ENCODE peak calls at places on chromosomes 11 and 22, in four cellular contexts. A is GM23248, K is tibial nerve, Q is trophoblast cell. B is an unnamed sample. For H3K9me3, the result is how much of the 10 kb centered on the place peaks cover.

GRCh38 chr11:5284551-5285130 is 14.9 kb upstream of the HBE1 start:
- DNase-seq in A (no peak), Q (no peak), K (no peak), B (no peak)

GRCh38 chr11:62542111-62542745 is 4.4 kb downstream of the AHNAK start:
- DNase-seq in Q (no peak), K (no peak), A (no peak), B (no peak)

GRCh38 chr11:102573851-102574250 is 43.3 kb upstream of the MMP7 start:
- DNase-seq in Q (no peak), K (no peak), A (no peak), B (no peak)

GRCh38 chr11:110098645-110099044 is 5.5 kb downstream of the ZC3H12C start:
- DNase-seq in A (no peak), K (no peak), Q (no peak), B (no peak)

GRCh38 chr11:44974402-44975000 is 23.8 kb upstream of the TP53I11 start:
- DNase-seq in K (no peak), Q (no peak), A (no peak), B (no peak)

GRCh38 chr22:46801826-46802607 is 39.6 kb downstream of the TBC1D22A start:
- DNase-seq in Q (no peak), K (no peak), A (no peak), B (no peak)

GRCh38 chr11:109680127-109680526 is 258.1 kb downstream of the C11orf87 start:
- DNase-seq in A (peak), Q (no peak), K (no peak), B (no peak)

GRCh38 chr22:38051900-38052862 is 5.0 kb upstream of the PICK1 start:
- DNase-seq in Q (peak), A (peak), K (peak), B (peak)

GRCh38 chr11:132307309-132308020 is 937.0 kb downstream of the NTM start:
- DNase-seq in Q (no peak), A (no peak), K (no peak), B (no peak)

GRCh38 chr11:60873533-60873932 is 6.2 kb downstream of the ZP1 start:
- DNase-seq in A (no peak), Q (no peak), K (no peak), B (no peak)

DNA sequence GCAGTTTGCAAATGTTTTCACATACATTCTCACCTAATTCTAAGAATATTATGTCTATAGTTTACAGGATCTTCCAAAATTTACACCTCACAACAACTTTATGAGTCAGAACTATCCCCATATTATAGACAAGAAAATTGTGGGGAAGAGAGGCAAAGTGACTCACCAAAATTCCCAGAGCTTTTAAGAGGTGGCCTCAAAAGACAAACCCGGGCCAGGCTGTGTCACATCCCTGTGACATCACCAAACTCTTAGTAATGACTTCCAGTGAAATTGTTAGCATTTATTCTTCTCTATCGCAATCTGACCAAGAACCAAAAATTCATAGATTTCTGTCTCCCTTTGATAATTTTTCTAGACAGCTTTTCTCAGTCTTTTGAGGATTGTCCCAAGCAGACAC is 134.4 kb downstream of the SNX19 start:
- DNase-seq in A (peak), K (no peak), Q (peak), B (no peak)
- H3K4me3 ChIP-seq in A (peak), K (no peak), Q (no peak), B (no peak)

DNA sequence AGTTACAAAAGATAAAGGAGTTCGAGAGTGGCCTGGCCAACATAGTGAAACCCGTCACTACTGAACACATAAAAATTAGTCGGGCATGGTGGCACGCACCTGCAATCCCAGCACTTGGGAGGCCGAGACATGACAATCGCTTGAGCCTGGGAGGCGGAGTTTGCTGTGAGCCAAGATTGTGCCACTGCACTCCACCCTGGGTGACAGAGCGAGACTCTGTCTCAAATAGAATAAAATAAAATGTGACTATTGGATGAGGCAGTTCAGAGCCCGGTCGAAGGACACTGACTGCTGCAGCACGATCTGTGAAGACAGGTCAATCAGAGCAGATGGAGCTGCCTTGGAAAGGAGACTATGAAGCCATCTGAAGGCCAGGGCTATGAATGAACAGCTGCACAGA is 37.7 kb upstream of the ANO1 start:
- DNase-seq in K (no peak), Q (no peak), A (no peak), B (no peak)
- H3K9me3 ChIP-seq in K (under half), Q (under half), A (under half), B (under half)

GRCh38 chr11:26580929-26581328 is 8.9 kb upstream of the MUC15 start:
- DNase-seq in Q (no peak), K (no peak), A (peak), B (no peak)
- H3K27ac ChIP-seq in Q (no peak), K (no peak), A (no peak), B (no peak)

GRCh38 chr11:92225206-92225562 is 566 bp downstream of the FAT3 start:
- DNase-seq in A (no peak), Q (no peak), K (peak), B (peak)

GRCh38 chr11:92226331-92227232 is 2.0 kb downstream of the FAT3 start:
- DNase-seq in Q (no peak), A (peak), K (no peak), B (peak)

GRCh38 chr11:92227233-92227593 is 2.6 kb downstream of the FAT3 start:
- DNase-seq in A (no peak), Q (no peak), K (no peak), B (peak)

GRCh38 chr11:92224394-92225205 is at the start of gene FAT3:
- DNase-seq in A (peak), K (no peak), Q (no peak), B (peak)

DNA sequence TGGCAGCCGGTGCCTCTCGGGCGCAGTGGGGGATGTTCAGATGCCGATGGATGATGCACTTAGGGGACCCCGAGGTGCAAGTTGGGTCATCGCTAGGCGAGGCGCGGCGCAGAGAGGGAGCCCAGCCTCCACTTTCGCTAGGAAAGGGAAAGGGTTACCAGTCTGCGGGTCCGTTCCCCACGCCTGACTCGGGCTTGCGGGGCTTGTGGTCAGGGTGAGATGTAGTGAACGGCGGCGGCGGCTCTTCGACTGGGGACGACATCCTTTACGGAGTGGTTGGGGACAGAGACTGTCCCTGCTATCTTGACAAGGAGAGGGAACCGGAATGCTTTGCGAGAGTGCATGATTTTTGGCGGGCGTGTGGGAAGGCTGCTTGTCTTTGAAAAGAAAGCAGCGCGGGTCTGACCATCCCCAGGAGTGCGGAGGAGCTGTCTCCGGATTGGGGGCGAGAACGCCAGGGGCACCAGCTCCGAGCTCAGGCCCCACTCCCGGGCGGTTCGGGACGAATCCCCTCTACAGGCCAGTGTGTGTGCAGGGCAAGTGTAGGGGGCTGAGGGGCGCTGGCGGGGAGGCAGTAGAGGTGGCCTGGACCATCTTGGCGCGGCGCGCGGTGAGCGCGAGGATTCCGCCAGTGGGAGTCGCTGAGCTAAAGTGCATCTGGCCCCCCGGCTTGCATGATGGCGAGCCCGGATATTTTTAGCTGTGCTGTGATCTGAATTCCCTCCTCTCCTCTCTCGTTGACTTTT is 1.1 kb downstream of the FAT3 start:
- DNase-seq in Q (no peak), K (peak), A (peak), B (peak)
- H3K4me3 ChIP-seq in Q (peak), K (peak), A (peak), B (peak)

GRCh38 chr22:43944670-43945430 is 10.4 kb upstream of the SAMM50 start:
- DNase-seq in Q (peak), K (no peak), A (no peak), B (no peak)
- H3K9me3 ChIP-seq in Q (under half), K (under half), A (under half), B (under half)

GRCh38 chr22:50144005-50144614 is 26.4 kb upstream of the PANX2 start:
- DNase-seq in Q (no peak), A (no peak), K (no peak), B (no peak)
- H3K27ac ChIP-seq in Q (no peak), A (no peak), K (no peak), B (no peak)

GRCh38 chr11:86952221-86952875 is 2.8 kb downstream of the FZD4 start:
- DNase-seq in A (no peak), K (no peak), Q (no peak), B (no peak)
- H3K4me3 ChIP-seq in A (peak), K (no peak), Q (no peak), B (no peak)

DNA sequence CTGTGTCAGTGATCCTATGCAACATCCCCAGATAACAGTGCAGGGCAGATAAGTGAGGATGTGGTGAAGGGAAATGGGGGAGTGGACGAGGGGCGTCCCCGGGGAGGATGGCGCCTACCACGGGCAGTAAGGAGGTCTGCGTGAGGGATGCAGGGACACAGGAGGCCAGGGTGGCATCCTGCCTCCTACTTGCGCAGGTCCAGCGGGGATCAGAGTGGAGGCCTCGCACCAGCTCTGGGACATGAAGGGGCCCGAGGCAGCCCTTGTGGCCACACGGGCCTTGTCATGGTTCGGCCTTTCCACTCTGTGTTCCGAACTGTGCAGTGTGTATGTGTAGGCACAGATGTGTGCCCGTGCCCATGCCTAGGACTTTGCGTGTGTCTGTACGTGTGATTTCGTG is 1227.5 kb downstream of the BRD1 start:
- DNase-seq in A (no peak), K (no peak), Q (no peak), B (no peak)
- H3K9me3 ChIP-seq in A (under half), K (under half), Q (under half), B (under half)

DNA sequence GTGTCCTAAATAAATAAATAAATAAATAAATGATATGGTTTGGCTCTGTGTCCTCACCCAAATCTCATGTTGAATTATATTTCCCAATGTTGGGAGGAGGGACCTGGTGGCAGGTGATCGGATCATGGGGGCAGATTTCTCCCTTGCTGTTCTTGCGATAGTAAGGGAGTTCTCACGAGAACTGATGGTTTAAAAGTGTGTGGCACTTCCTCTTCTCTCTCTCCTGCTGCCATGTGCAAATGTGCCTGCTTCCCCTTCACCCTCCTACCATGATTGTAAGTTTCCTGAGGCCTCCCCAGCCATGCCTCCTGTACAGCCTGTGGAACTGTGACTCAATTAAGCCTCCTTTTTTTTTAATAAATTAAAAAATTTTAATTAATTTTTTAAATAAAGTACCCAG is 138.2 kb downstream of the FBXO7 start:
- DNase-seq in A (no peak), K (no peak), Q (no peak), B (no peak)
- H3K27ac ChIP-seq in A (no peak), K (no peak), Q (no peak), B (no peak)